ENCODE peak calls at places on chromosomes 1 and 21, in four cellular contexts. One of them, this sample, is unnamed.

GRCh38 chr1:27563407-27564263 is 40.3 kb downstream of the AHDC1 start:
- DNase-seq in nephron progenitor cell: no peak
- DNase-seq in activated T-cell treated with anti-CD3 and anti-CD28 coated beads, Interleukin-2, amount 50 U/mL, for 1 hour: no peak
- DNase-seq in fibroblast of villous mesenchyme: no peak
- DNase-seq in this sample: no peak

GRCh38 chr1:39269349-39269748 is 64.9 kb downstream of the MACF1 start:
- DNase-seq in fibroblast of villous mesenchyme: no peak
- DNase-seq in activated T-cell treated with anti-CD3 and anti-CD28 coated beads, Interleukin-2, amount 50 U/mL, for 1 hour: no peak
- DNase-seq in nephron progenitor cell: no peak
- DNase-seq in this sample: no peak

GRCh38 chr1:192805832-192806323 is 3.0 kb upstream of the RGS2 start:
- DNase-seq in fibroblast of villous mesenchyme: peak
- DNase-seq in activated T-cell treated with anti-CD3 and anti-CD28 coated beads, Interleukin-2, amount 50 U/mL, for 1 hour: no peak
- DNase-seq in nephron progenitor cell: no peak
- DNase-seq in this sample: peak

GRCh38 chr21:41460578-41461527 is 34.8 kb downstream of the MX1 start:
- DNase-seq in nephron progenitor cell: peak
- DNase-seq in activated T-cell treated with anti-CD3 and anti-CD28 coated beads, Interleukin-2, amount 50 U/mL, for 1 hour: peak
- DNase-seq in fibroblast of villous mesenchyme: peak
- DNase-seq in this sample: no peak

GRCh38 chr1:1397839-1398523 is 1.2 kb downstream of the CCNL2 start:
- DNase-seq in activated T-cell treated with anti-CD3 and anti-CD28 coated beads, Interleukin-2, amount 50 U/mL, for 1 hour: no peak
- DNase-seq in fibroblast of villous mesenchyme: peak
- DNase-seq in nephron progenitor cell: no peak
- DNase-seq in this sample: peak

GRCh38 chr1:61071205-61071830 is 11.0 kb upstream of the NFIA start:
- DNase-seq in fibroblast of villous mesenchyme: no peak
- DNase-seq in activated T-cell treated with anti-CD3 and anti-CD28 coated beads, Interleukin-2, amount 50 U/mL, for 1 hour: no peak
- DNase-seq in nephron progenitor cell: no peak
- DNase-seq in this sample: no peak

GRCh38 chr1:229579101-229579651 is 20.7 kb upstream of the ABCB10 start:
- DNase-seq in fibroblast of villous mesenchyme: peak
- DNase-seq in nephron progenitor cell: no peak
- DNase-seq in activated T-cell treated with anti-CD3 and anti-CD28 coated beads, Interleukin-2, amount 50 U/mL, for 1 hour: no peak
- DNase-seq in this sample: peak

GRCh38 chr1:192544983-192545393 is 30.6 kb upstream of the RGS1 start:
- DNase-seq in activated T-cell treated with anti-CD3 and anti-CD28 coated beads, Interleukin-2, amount 50 U/mL, for 1 hour: no peak
- DNase-seq in nephron progenitor cell: no peak
- DNase-seq in fibroblast of villous mesenchyme: peak
- DNase-seq in this sample: no peak

GRCh38 chr1:247924868-247925267 is at the start of gene OR2AJ1:
- DNase-seq in activated T-cell treated with anti-CD3 and anti-CD28 coated beads, Interleukin-2, amount 50 U/mL, for 1 hour: no peak
- DNase-seq in fibroblast of villous mesenchyme: no peak
- DNase-seq in nephron progenitor cell: no peak
- DNase-seq in this sample: no peak

GRCh38 chr21:39051561-39051949 is 131.7 kb downstream of the PSMG1 start:
- DNase-seq in activated T-cell treated with anti-CD3 and anti-CD28 coated beads, Interleukin-2, amount 50 U/mL, for 1 hour: no peak
- DNase-seq in fibroblast of villous mesenchyme: no peak
- DNase-seq in nephron progenitor cell: no peak
- DNase-seq in this sample: no peak

GRCh38 chr1:217484881-217485280 is 146.0 kb downstream of the GPATCH2 start:
- DNase-seq in nephron progenitor cell: no peak
- DNase-seq in fibroblast of villous mesenchyme: no peak
- DNase-seq in activated T-cell treated with anti-CD3 and anti-CD28 coated beads, Interleukin-2, amount 50 U/mL, for 1 hour: no peak
- DNase-seq in this sample: no peak

GRCh38 chr1:109630081-109630880 is 10.6 kb downstream of the AMPD2 start:
- DNase-seq in activated T-cell treated with anti-CD3 and anti-CD28 coated beads, Interleukin-2, amount 50 U/mL, for 1 hour: peak
- DNase-seq in nephron progenitor cell: peak
- DNase-seq in fibroblast of villous mesenchyme: no peak
- DNase-seq in this sample: peak